ENCODE peak calls at places on chromosomes 1 and 21, in eight cellular contexts. R is ovary; K is substantia nigra; N is PC-3; O is heart right ventricle; G is iPS DF 6.9; X is naive thymus-derived CD4-positive, alpha-beta T cell; Z is heart left ventricle. H is an unnamed sample.

GRCh38 chr21:44867999-44868700 is 5.3 kb downstream of the PTTG1IP start:
- DNase-seq in R (peak), K (no peak), N (no peak), O (peak), G (no peak), X (peak), Z (no peak), H (no peak)

GRCh38 chr1:246450485-246451251 is 56.4 kb downstream of the SMYD3 start:
- DNase-seq in R (no peak), K (no peak), N (peak), O (no peak), G (no peak), X (no peak), Z (no peak), H (peak)

GRCh38 chr1:29339176-29339575 is 102.9 kb downstream of the PTPRU start:
- DNase-seq in R (no peak), K (no peak), N (peak), O (no peak), G (no peak), X (no peak), Z (no peak), H (no peak)

GRCh38 chr1:116988248-116988647 is 13.3 kb upstream of the CD101 start:
- DNase-seq in R (no peak), K (no peak), N (no peak), O (peak), G (no peak), X (no peak), Z (peak), H (no peak)

GRCh38 chr1:90526954-90527353 is 190.1 kb downstream of the BARHL2 start:
- DNase-seq in R (no peak), K (no peak), N (no peak), O (no peak), G (no peak), X (no peak), Z (no peak), H (no peak)

GRCh38 chr1:117967900-117968299 is 38.4 kb downstream of the WDR3 start:
- DNase-seq in R (no peak), K (no peak), N (no peak), O (no peak), G (no peak), X (no peak), Z (no peak), H (no peak)

GRCh38 chr1:243253211-243253926 is 1.7 kb downstream of the CEP170 start:
- DNase-seq in R (no peak), K (no peak), N (peak), O (no peak), G (no peak), X (peak), Z (no peak), H (no peak)

GRCh38 chr1:44783697-44784093 is 4.3 kb downstream of the BEST4 start:
- DNase-seq in R (no peak), K (no peak), N (no peak), O (no peak), G (no peak), X (no peak), Z (no peak), H (no peak)

GRCh38 chr1:29221296-29221695 is 9.4 kb downstream of the MECR start:
- DNase-seq in R (no peak), K (no peak), N (no peak), O (no peak), G (no peak), X (no peak), Z (no peak), H (no peak)

GRCh38 chr1:154863702-154864174 is 6.3 kb downstream of the KCNN3 start:
- DNase-seq in R (no peak), K (no peak), N (peak), O (no peak), G (peak), X (no peak), Z (no peak), H (no peak)

GRCh38 chr1:183569141-183569540 is 21.1 kb downstream of the NCF2 start:
- DNase-seq in R (no peak), K (no peak), N (peak), O (no peak), G (no peak), X (no peak), Z (no peak), H (no peak)

GRCh38 chr1:197807216-197807615 is 31.9 kb upstream of the DENND1B start:
- DNase-seq in R (no peak), K (no peak), N (no peak), O (no peak), G (no peak), X (no peak), Z (no peak), H (no peak)

GRCh38 chr1:219563568-219563967 is 49.3 kb downstream of the ZC3H11B start:
- DNase-seq in R (no peak), K (no peak), N (no peak), O (no peak), G (no peak), X (no peak), Z (no peak), H (no peak)

GRCh38 chr1:245153645-245154428 is 948 bp upstream of the KIF26B start:
- DNase-seq in R (peak), K (no peak), N (peak), O (peak), G (no peak), X (peak), Z (peak), H (peak)

GRCh38 chr1:245155186-245156040 is 628 bp downstream of the KIF26B start:
- DNase-seq in R (no peak), K (no peak), N (peak), O (no peak), G (no peak), X (peak), Z (no peak), H (peak)

GRCh38 chr1:245156041-245156735 is 1.4 kb downstream of the KIF26B start:
- DNase-seq in R (peak), K (peak), N (peak), O (peak), G (no peak), X (peak), Z (peak), H (peak)

GRCh38 chr1:245154429-245155185 is at the start of gene KIF26B:
- DNase-seq in R (peak), K (no peak), N (peak), O (peak), G (no peak), X (peak), Z (peak), H (peak)

DNA sequence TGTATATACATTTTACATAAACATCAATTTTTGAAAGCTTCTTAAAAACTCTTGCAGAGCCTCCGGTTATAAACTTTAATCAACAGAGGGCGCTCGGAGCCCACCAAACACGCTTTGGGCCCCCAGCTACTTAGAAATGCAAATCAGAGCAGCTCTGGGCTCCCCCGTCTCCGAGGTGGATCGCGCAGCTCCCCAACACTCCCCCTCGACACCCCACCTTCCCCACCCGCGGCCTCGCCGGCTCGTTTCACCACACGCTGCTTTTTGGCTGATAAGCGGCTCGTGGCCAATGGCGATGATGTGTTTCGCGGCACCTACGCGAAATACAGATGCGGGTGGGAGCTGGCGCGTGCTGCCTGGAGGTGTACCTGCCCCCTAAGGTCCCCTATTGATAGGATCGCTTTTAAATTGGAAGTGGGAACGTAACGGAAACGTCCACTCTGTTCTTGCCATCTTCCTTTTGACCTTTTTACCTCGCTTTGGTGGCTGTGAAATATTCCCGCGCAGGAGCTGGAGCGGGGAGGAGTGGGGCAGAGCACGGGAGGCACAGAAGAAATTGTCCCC is 1.6 kb upstream of the KIF26B start:
- DNase-seq in R (peak), K (no peak), N (peak), O (peak), G (no peak), X (peak), Z (peak), H (peak)
- H3K27ac ChIP-seq in R (no peak), K (no peak), N (no peak), O (no peak), G (no peak), X (no peak), Z (no peak), H (no peak)

DNA sequence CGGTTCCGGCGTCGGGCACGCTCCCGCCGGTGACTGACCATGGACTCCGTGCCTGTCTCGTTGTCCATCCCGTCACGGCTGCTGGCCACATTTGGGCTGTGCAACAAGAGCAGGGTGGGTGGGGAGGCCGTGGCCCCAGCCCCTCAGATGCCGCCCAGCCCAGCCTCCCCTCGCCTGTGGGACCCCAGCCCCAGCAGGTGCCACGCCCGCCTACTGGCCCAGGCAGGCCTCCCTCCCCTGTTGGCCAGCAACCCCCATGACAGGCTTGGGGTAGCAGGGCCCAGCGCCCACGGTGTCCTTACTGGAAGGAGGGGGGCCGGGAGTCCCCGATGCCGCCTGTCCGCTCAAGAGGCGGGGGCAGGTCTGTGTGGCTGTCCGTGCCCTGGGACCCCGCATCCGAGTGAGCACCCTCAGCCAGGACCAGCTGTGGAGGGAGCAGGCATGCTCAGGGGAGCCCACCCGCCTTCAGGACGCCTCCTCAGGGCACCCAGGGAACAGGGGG is 7.1 kb downstream of the DVL1 start:
- DNase-seq in R (no peak), K (no peak), N (no peak), O (no peak), G (no peak), X (no peak), Z (no peak), H (no peak)
- H3K27ac ChIP-seq in R (no peak), K (no peak), N (no peak), O (no peak), G (no peak), X (no peak), Z (no peak), H (no peak)

DNA sequence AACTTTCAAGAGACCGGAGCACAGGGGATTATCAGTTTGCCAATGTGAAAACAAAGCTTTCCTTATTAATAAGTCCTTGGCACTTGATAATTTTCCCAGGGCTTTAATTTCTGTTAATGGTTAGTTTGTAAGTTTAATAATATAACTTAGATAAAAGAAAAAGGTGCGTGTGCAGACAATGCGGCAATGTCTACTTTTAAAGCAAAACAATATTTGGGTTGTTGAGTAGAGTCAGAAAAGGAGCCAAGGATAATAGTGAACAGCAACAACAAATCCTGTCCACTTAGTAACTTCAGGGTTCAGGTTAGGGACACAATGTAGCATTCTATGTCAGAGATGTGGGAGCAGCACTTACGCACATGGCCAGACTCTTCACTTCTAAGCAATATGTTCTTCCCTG is 469.6 kb upstream of the NFIA start:
- DNase-seq in R (no peak), K (no peak), N (no peak), O (no peak), G (no peak), X (no peak), Z (no peak), H (no peak)
- H3K27ac ChIP-seq in R (no peak), K (no peak), N (no peak), O (no peak), G (no peak), X (no peak), Z (no peak), H (no peak)

DNA sequence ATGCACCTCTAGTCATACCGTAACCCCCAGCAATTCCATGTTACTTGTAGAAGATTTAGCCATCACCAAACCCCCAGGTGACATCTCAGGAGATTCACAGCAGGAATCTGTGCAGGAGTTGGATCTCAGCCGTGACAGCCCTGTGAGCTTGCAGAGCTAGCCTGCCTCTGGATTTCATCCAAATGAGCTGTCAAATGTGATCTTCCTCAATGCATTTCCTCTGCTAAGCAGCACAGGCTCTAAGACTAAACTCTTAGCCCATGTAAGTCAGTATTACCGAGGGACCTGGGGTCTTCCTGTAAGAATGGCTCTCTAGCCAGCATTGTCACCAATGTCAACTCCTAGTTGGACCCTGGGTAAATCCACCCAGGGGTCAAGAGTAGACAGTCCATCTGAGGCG is 41.7 kb downstream of the UMODL1 start:
- DNase-seq in R (no peak), K (no peak), N (peak), O (no peak), G (no peak), X (no peak), Z (no peak), H (no peak)
- H3K27ac ChIP-seq in R (no peak), K (no peak), N (no peak), O (no peak), G (no peak), X (no peak), Z (no peak), H (no peak)

DNA sequence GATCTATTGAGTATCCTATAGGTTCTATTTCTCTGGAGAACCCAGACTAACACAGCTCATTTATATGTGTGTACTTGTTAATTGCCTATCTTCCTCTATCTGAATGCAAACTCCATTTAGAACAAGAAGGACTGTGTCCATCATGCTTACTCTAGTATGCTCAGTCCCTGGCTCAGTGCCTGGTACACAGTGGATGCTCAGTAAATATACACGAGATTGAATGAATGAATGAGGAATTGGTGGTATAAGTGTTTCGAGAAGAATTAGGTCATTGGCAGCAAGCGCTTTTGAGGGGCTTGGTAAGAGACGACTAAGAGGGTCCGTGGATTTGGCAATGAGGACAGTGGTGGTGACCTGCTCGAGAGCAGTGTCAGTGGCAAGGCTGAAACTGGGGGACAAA is 112.5 kb downstream of the CSMD2 start:
- DNase-seq in R (no peak), K (no peak), N (no peak), O (no peak), G (no peak), X (no peak), Z (no peak), H (no peak)
- H3K27ac ChIP-seq in R (no peak), K (peak), N (no peak), O (no peak), G (no peak), X (no peak), Z (no peak), H (no peak)